ENCODE peak calls at places on chromosomes 1 and 21, in five cellular contexts. R is SJSA1; O is ureter; X is IMR-90; G is stimulated activated CD4-positive, alpha-beta T cell treated with anti-CD3 and anti-CD28 coated beads, Interleukin-12 subunit alpha, Interleukin-12 subunit beta, amount 100 ng/mL, for 48 hours. W is an unnamed sample.

GRCh38 chr1:96721053-96721381 is 567 bp upstream of the PTBP2 start:
- DNase-seq in G (no peak), O (no peak), R (no peak), X (no peak), W (no peak)

GRCh38 chr1:20654104-20654690 is 7.0 kb downstream of the DDOST start:
- DNase-seq in R (no peak), G (no peak), X (no peak), O (no peak), W (no peak)

GRCh38 chr1:6554907-6555778 is at the start of gene TAS1R1:
- DNase-seq in G (no peak), O (peak), X (no peak), R (no peak), W (no peak)

GRCh38 chr1:234550341-234551031 is 59.5 kb downstream of the IRF2BP2 start:
- DNase-seq in R (no peak), O (no peak), G (no peak), X (no peak), W (no peak)

GRCh38 chr1:26351591-26352337 is 2.2 kb downstream of the CRYBG2 start:
- DNase-seq in X (peak), R (no peak), O (peak), G (no peak), W (no peak)

GRCh38 chr1:180773210-180773865 is 139.4 kb upstream of the KIAA1614 start:
- DNase-seq in X (peak), R (peak), O (no peak), G (no peak), W (no peak)

GRCh38 chr1:55618203-55618602 is 403.0 kb upstream of the USP24 start:
- DNase-seq in O (no peak), X (no peak), G (no peak), R (no peak), W (no peak)

GRCh38 chr1:31913968-31914367 is 24.2 kb downstream of the PTP4A2 start:
- DNase-seq in G (no peak), R (no peak), X (no peak), O (no peak), W (no peak)

GRCh38 chr1:192516776-192517297 is 58.7 kb upstream of the RGS1 start:
- DNase-seq in O (no peak), X (no peak), G (peak), R (no peak), W (peak)

GRCh38 chr1:44543064-44543815 is 131.0 kb downstream of the TMEM53 start:
- DNase-seq in X (no peak), G (no peak), O (no peak), R (no peak), W (peak)

GRCh38 chr21:33761104-33762036 is 119.1 kb downstream of the ITSN1 start:
- DNase-seq in G (no peak), X (peak), O (no peak), R (peak), W (no peak)